ENCODE peak calls at places on chromosomes 12 and 14, in four cellular contexts. J is Right ventricle myocardium inferior, N is fibroblast of lung, E is brain microvascular endothelial cell. L is an unnamed sample.

GRCh38 chr12:82517027-82517426 is 158.7 kb downstream of the METTL25 start:
- DNase-seq in J (no peak), N (no peak), E (peak), L (no peak)

GRCh38 chr12:42468341-42468821 is 121.2 kb downstream of the PRICKLE1 start:
- DNase-seq in J (no peak), N (no peak), E (no peak), L (no peak)

GRCh38 chr12:93115646-93116045 is 186.6 kb upstream of the EEA1 start:
- DNase-seq in J (no peak), N (peak), E (no peak), L (no peak)

GRCh38 chr14:80658155-80658554 is 283.4 kb downstream of the CEP128 start:
- DNase-seq in J (no peak), N (no peak), E (no peak), L (no peak)

GRCh38 chr12:24845615-24846014 is 103.3 kb downstream of the BCAT1 start:
- DNase-seq in J (no peak), N (no peak), E (no peak), L (no peak)

GRCh38 chr14:78327426-78328210 is 157.4 kb downstream of the NRXN3 start:
- DNase-seq in J (no peak), N (no peak), E (no peak), L (no peak)

GRCh38 chr12:109716092-109716479 is 2.5 kb downstream of the FAM222A start:
- DNase-seq in J (no peak), N (no peak), E (no peak), L (no peak)

GRCh38 chr14:90235179-90235976 is 21.0 kb upstream of the PSMC1 start:
- DNase-seq in J (peak), N (peak), E (peak), L (no peak)

GRCh38 chr12:47079365-47079893 is at the start of gene PCED1B:
- DNase-seq in J (peak), N (peak), E (peak), L (no peak)

GRCh38 chr12:120712654-120713053 is 2.4 kb downstream of the UNC119B start:
- DNase-seq in J (no peak), N (no peak), E (no peak), L (no peak)

GRCh38 chr12:14369322-14369721 is 3.8 kb downstream of the ATF7IP start:
- DNase-seq in J (no peak), N (no peak), E (no peak), L (no peak)

GRCh38 chr14:100290607-100291304 is 15.5 kb downstream of the SLC25A29 start:
- DNase-seq in J (no peak), N (no peak), E (no peak), L (no peak)

GRCh38 chr12:64753427-64753826 is 5.8 kb downstream of the GNS start:
- DNase-seq in J (no peak), N (no peak), E (no peak), L (no peak)

GRCh38 chr14:96631030-96631429 is 128.8 kb downstream of the PAPOLA start:
- DNase-seq in J (no peak), N (no peak), E (no peak), L (no peak)

L was measured in smooth muscle cell of the brain vasculature.